ENCODE peak calls at places on chromosomes 16 and 17, in four cellular contexts. O, B, L and E are unnamed samples.

GRCh38 chr17:76659928-76660614 is 16.5 kb upstream of the ST6GALNAC1 start:
- DNase-seq in O (no peak), B (no peak), L (no peak), E (no peak)

GRCh38 chr16:24736758-24737157 is 7.3 kb downstream of the TNRC6A start:
- DNase-seq in O (no peak), B (no peak), L (no peak), E (no peak)

GRCh38 chr16:85055503-85056210 is 28.1 kb downstream of the KIAA0513 start:
- DNase-seq in O (peak; percentile 82), B (peak; percentile 71), L (no peak), E (peak; percentile 19)

GRCh38 chr17:60129164-60129563 is 20.6 kb upstream of the CA4 start:
- DNase-seq in O (no peak), B (no peak), L (no peak), E (no peak)

GRCh38 chr17:79563237-79564013 is 47.4 kb downstream of the RBFOX3 start:
- DNase-seq in O (no peak), B (no peak), L (no peak), E (no peak)

GRCh38 chr16:68350951-68351350 is 40.1 kb downstream of the PRMT7 start:
- DNase-seq in O (no peak), B (no peak), L (no peak), E (no peak)

GRCh38 chr16:86404678-86405077 is 105.6 kb upstream of the FOXF1 start:
- DNase-seq in O (no peak), B (no peak), L (no peak), E (no peak)

GRCh38 chr16:83660282-83660681 is 147.5 kb upstream of the HSBP1 start:
- DNase-seq in O (no peak), B (no peak), L (no peak), E (no peak)

GRCh38 chr17:76864024-76864423 is 4.2 kb upstream of the MGAT5B start:
- DNase-seq in O (no peak), B (no peak), L (no peak), E (no peak)

GRCh38 chr16:82456683-82457082 is 170.1 kb upstream of the CDH13 start:
- DNase-seq in O (no peak), B (peak; percentile 52), L (peak; percentile 14), E (peak; percentile 23)

GRCh38 chr17:546456-546855 is 168.2 kb downstream of the VPS53 start:
- DNase-seq in O (no peak), B (no peak), L (no peak), E (no peak)

GRCh38 chr17:41785876-41786226 is 660 bp downstream of the JUP start:
- DNase-seq in O (no peak), B (no peak), L (no peak), E (no peak)

GRCh38 chr16:86129541-86129940 is 230.6 kb downstream of the IRF8 start:
- DNase-seq in O (no peak), B (no peak), L (peak; percentile 14), E (no peak)

GRCh38 chr17:34275881-34276280 is 5.9 kb downstream of the CCL7 start:
- DNase-seq in O (no peak), B (no peak), L (peak; percentile 87), E (peak; percentile 78)

GRCh38 chr17:62892870-62893338 is 73.1 kb upstream of the TANC2 start:
- DNase-seq in O (peak; percentile 84), B (no peak), L (no peak), E (peak; percentile 57)

GRCh38 chr17:17681744-17682292 is 560 bp downstream of the RAI1 start:
- DNase-seq in O (no peak), B (no peak), L (no peak), E (no peak)

GRCh38 chr17:77423589-77424451 is 283.1 kb downstream of the SEC14L1 start:
- DNase-seq in O (peak; percentile 90), B (no peak), L (peak; percentile 93), E (peak; percentile 93)